ENCODE peak calls at places on chromosome 15, in five cellular contexts. W is endothelial cell of umbilical vein, K is neuronal stem cell, V is choroid plexus epithelial cell, Y is cardiac muscle cell. M is an unnamed sample.

GRCh38 chr15:80480909-80481308 is 76.7 kb downstream of the ARNT2 start:
- DNase-seq in W (no peak), V (peak), K (no peak), Y (no peak), M (peak)

GRCh38 chr15:55586808-55587207 is 1.3 kb downstream of the PYGO1 start:
- DNase-seq in V (no peak), W (no peak), K (no peak), Y (no peak), M (peak)

GRCh38 chr15:38040615-38041014 is 106.2 kb downstream of the TMCO5A start:
- DNase-seq in K (no peak), V (no peak), W (no peak), Y (no peak), M (no peak)

GRCh38 chr15:41417812-41418211 is 917 bp downstream of the RTF1 start:
- DNase-seq in Y (peak), V (peak), K (peak), W (no peak), M (peak)

GRCh38 chr15:48415036-48415886 is 84.0 kb downstream of the DUT start:
- DNase-seq in K (no peak), Y (no peak), W (peak), V (no peak), M (no peak)

GRCh38 chr15:40955930-40956542 is 2.8 kb downstream of the CHAC1 start:
- DNase-seq in W (no peak), V (peak), K (no peak), Y (no peak), M (no peak)

GRCh38 chr15:88835646-88836045 is 32.4 kb downstream of the ACAN start:
- DNase-seq in Y (no peak), V (no peak), K (no peak), W (no peak), M (no peak)

GRCh38 chr15:89299896-89300295 is 34.7 kb downstream of the POLG start:
- DNase-seq in W (peak), V (peak), K (no peak), Y (peak), M (peak)

GRCh38 chr15:60077581-60078359 is 73.7 kb downstream of the FOXB1 start:
- DNase-seq in Y (no peak), W (no peak), V (no peak), K (no peak), M (no peak)

GRCh38 chr15:29815000-29815704 is 7.1 kb downstream of the TJP1 start:
- DNase-seq in K (no peak), W (peak), V (peak), Y (peak), M (peak)

GRCh38 chr15:40446144-40446543 is 5.4 kb downstream of the BAHD1 start:
- DNase-seq in Y (no peak), W (no peak), V (no peak), K (no peak), M (no peak)

GRCh38 chr15:34837246-34838016 is 42.1 kb upstream of the ACTC1 start:
- DNase-seq in K (no peak), Y (no peak), W (peak), V (peak), M (peak)

GRCh38 chr15:59703979-59704796 is 15.1 kb upstream of the BNIP2 start:
- DNase-seq in V (peak), Y (no peak), W (no peak), K (no peak), M (no peak)

GRCh38 chr15:50066693-50067092 is 52.3 kb downstream of the ATP8B4 start:
- DNase-seq in W (no peak), K (no peak), Y (no peak), V (no peak), M (no peak)

GRCh38 chr15:41258706-41259471 is 27.8 kb downstream of the CHP1 start:
- DNase-seq in K (no peak), Y (peak), V (peak), W (no peak), M (peak)

GRCh38 chr15:91801836-91802534 is 51.5 kb upstream of the SLCO3A1 start:
- DNase-seq in Y (peak), K (no peak), V (no peak), W (no peak), M (no peak)

GRCh38 chr15:29452881-29453731 is 183.5 kb upstream of the NSMCE3 start:
- DNase-seq in K (no peak), W (peak), Y (peak), V (no peak), M (no peak)

GRCh38 chr15:60396560-60396963 is 1.2 kb downstream of the ANXA2 start:
- DNase-seq in V (no peak), W (no peak), K (no peak), Y (no peak), M (peak)

GRCh38 chr15:87954783-87955182 is 301.8 kb downstream of the NTRK3 start:
- DNase-seq in Y (no peak), V (no peak), W (no peak), K (no peak), M (no peak)

GRCh38 chr15:41337047-41337446 is 4.4 kb downstream of the NUSAP1 start:
- DNase-seq in Y (no peak), K (no peak), V (no peak), W (no peak), M (no peak)

GRCh38 chr15:69557340-69558137 is 104.9 kb downstream of the RPLP1 start:
- DNase-seq in V (peak), K (no peak), W (peak), Y (no peak), M (peak)

GRCh38 chr15:43776718-43777292 is at the start of gene ELL3:
- DNase-seq in W (no peak), V (peak), K (peak), Y (peak), M (peak)

GRCh38 chr15:39860200-39860599 is 59.9 kb downstream of the GPR176 start:
- DNase-seq in K (no peak), Y (no peak), W (no peak), V (peak), M (peak)

GRCh38 chr15:58909616-58910015 is 23.9 kb downstream of the SLTM start:
- DNase-seq in Y (no peak), V (peak), K (no peak), W (no peak), M (peak)

GRCh38 chr15:63381301-63382192 is at the start of gene CA12:
- DNase-seq in V (peak), Y (peak), K (peak), W (peak), M (peak)

GRCh38 chr15:39584662-39585393 is 3.9 kb downstream of the THBS1 start:
- DNase-seq in Y (no peak), W (peak), V (no peak), K (no peak), M (no peak)

GRCh38 chr15:70210076-70210475 is 112.4 kb upstream of the TLE3 start:
- DNase-seq in W (no peak), Y (no peak), V (no peak), K (no peak), M (no peak)

GRCh38 chr15:59691194-59691805 is 2.2 kb upstream of the BNIP2 start:
- DNase-seq in W (peak), V (peak), K (no peak), Y (peak), M (peak)

GRCh38 chr15:38085931-38086562 is 151.6 kb downstream of the TMCO5A start:
- DNase-seq in Y (no peak), V (peak), K (no peak), W (peak), M (peak)

GRCh38 chr15:39736646-39737550 is 45.7 kb downstream of the FSIP1 start:
- DNase-seq in Y (no peak), V (no peak), W (no peak), K (no peak), M (no peak)

DNA sequence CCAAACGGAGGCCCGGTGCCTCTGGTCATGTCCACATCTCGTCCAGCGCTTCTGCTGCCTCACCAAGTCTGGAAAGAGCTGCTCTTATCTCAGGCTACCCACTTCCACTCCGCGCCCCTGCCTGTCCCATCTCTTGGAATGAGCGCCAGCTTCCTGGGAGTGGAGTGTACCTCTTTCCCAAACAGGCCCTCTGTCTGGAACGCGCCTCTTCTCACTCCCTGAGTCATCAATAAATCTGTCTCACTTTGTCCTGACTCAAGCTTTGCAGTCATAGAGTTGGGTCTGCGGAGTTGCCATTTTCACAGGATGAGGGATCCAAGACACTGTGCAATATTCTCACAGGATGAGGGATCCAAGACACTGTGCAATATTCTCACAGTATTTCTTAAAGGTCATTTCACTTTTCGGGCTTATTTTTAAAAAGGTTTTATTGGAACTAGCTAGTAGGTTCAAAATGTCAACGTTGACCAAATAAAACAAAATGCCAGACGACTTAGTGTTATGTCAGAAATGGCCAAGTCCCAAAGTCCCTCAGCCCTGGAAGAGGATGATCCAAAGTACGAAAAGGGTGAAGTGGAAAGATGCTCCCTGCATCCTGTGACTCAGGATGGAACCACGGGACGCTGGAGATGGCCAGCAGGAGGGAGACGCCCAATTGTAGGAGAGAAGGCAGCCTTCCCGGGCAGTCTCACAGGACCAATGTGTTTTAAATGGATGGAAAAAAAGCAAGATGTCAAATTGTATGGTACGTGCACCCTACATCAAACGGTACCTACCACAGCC is 81.1 kb downstream of the CHSY1 start:
- DNase-seq in K (no peak), Y (no peak), W (no peak), V (peak), M (peak)
- H3K4me3 ChIP-seq in K (no peak), Y (no peak), W (no peak), V (no peak), M (no peak)

GRCh38 chr15:33699145-33699544 is 269.2 kb upstream of the CHRM5 start:
- DNase-seq in K (no peak), Y (no peak), V (no peak), W (no peak), M (no peak)

GRCh38 chr15:33700695-33701303 is 267.5 kb upstream of the CHRM5 start:
- DNase-seq in V (peak), W (peak), K (peak), Y (peak), M (peak)

GRCh38 chr15:33699691-33700447 is 268.4 kb upstream of the CHRM5 start:
- DNase-seq in W (no peak), Y (peak), V (peak), K (no peak), M (no peak)

GRCh38 chr15:33698128-33698527 is 270.2 kb upstream of the CHRM5 start:
- DNase-seq in Y (no peak), W (no peak), V (no peak), K (no peak), M (no peak)

GRCh38 chr15:33701304-33701696 is 267.0 kb upstream of the CHRM5 start:
- DNase-seq in Y (no peak), K (no peak), W (no peak), V (peak), M (no peak)
- H3K4me3 ChIP-seq in Y (no peak), K (no peak), W (no peak), V (no peak), M (no peak)

DNA sequence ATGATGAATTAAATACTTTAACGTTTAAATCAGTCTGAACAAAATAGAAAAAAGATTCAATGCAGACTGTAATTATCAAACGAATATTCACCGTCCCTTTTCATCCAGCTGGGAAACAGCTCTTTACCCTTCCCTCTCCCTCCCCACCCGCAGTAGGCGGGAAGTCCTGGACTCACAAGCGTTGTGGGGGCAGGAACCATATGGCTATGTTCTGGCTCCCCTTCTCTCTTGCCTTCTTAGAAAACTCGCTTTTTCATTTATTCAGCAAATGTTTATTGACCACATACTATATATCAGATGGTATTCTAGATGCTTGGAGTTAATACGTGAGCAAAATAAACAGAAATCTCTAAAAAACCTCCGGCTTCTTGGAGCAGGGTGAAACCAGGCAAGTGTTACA is 715 bp upstream of the SCAPER start:
- DNase-seq in K (no peak), V (no peak), W (no peak), Y (peak), M (no peak)
- H3K4me3 ChIP-seq in K (no peak), V (no peak), W (no peak), Y (no peak), M (peak)

GRCh38 chr15:99511865-99512632 is 53.7 kb upstream of the MEF2A start:
- DNase-seq in K (no peak), Y (peak), V (peak), W (no peak), M (no peak)

GRCh38 chr15:99518191-99518590 is 47.6 kb upstream of the MEF2A start:
- DNase-seq in V (no peak), W (no peak), K (no peak), Y (no peak), M (no peak)

GRCh38 chr15:99511529-99511864 is 54.3 kb upstream of the MEF2A start:
- DNase-seq in V (peak), Y (no peak), W (peak), K (no peak), M (peak)

GRCh38 chr15:99509686-99510461 is 55.9 kb upstream of the MEF2A start:
- DNase-seq in Y (no peak), W (peak), V (no peak), K (no peak), M (no peak)

GRCh38 chr15:99514306-99514705 is 51.5 kb upstream of the MEF2A start:
- DNase-seq in K (no peak), W (no peak), V (no peak), Y (no peak), M (no peak)
- H3K4me3 ChIP-seq in K (no peak), W (no peak), V (no peak), Y (no peak), M (no peak)

DNA sequence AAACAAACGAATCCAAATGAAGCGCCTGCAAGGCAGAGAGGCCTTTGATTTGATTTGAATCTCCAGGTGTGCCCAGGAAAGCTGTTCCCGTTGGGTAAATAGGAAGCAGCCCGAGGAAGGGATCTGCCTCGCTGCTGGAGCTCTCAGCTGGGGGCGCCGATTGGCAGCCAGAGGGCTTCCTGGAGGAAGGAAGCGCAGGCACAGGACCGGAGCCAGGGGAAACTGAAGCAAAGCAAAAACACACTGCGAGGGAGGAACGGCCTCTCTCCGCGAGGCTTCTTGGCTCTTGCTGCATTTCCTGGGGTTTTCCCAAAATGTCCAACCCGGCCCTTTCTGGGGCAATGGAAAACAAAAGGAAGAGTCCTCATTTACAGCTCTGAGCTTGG is 80.3 kb downstream of the TMEM266 start:
- DNase-seq in V (no peak), W (peak), Y (no peak), K (no peak), M (no peak)
- H3K4me3 ChIP-seq in V (peak), W (no peak), Y (no peak), K (no peak), M (no peak)

DNA sequence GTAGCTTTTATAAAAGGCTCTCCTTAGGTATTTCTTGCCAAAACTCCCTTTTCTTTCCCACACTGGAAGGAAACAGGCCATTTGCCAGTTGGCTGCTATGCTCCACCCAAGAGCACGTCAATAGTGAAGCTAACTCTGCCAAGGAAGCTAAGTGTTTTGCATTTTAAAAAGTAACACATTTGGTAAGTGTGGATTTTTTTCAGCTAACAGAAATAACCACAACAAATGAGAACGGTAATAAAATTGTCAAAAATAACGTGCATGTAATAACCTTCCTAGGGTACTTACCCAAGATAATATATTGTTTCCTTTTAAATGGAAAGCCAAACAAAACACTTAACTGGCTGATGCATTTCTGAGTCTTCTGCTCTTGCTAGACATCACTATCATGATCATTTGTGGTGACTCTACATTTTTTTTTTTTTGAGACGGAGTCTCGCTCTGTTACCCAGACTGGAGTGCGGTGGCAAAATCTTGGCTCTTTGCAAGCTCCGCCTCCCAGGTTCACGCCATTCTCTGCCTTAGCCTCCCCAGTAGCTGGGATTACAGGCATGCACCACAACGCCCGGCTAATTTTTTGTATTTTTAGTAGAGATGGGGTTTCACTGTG is 4.6 kb downstream of the DPP8 start:
- DNase-seq in K (no peak), W (peak), Y (no peak), V (peak), M (peak)
- H3K4me3 ChIP-seq in K (no peak), W (no peak), Y (no peak), V (no peak), M (peak)

M was measured in astrocyte of the spinal cord.